ENCODE peak calls at places on chromosomes 6 and 20, in five cellular contexts. Q, M, X, N and S are unnamed samples.

GRCh38 chr6:147509900-147510299 is 1.4 kb downstream of the SAMD5 start:
- DNase-seq in Q (no peak), M (no peak), X (no peak), N (no peak), S (no peak)

GRCh38 chr6:14520029-14520428 is 402.5 kb downstream of the CD83 start:
- DNase-seq in Q (no peak), M (no peak), X (no peak), N (no peak), S (no peak)

GRCh38 chr6:4668271-4669179 is 107.7 kb upstream of the CDYL start:
- DNase-seq in Q (no peak), M (no peak), X (no peak), N (no peak), S (no peak)

GRCh38 chr6:163793584-163793983 is 379.1 kb downstream of the QKI start:
- DNase-seq in Q (no peak), M (no peak), X (no peak), N (no peak), S (no peak)

GRCh38 chr6:32148722-32149576 is 2.8 kb downstream of the PRRT1 start:
- DNase-seq in Q (no peak), M (peak), X (peak), N (peak), S (peak)

GRCh38 chr6:36627801-36628246 is 33.7 kb downstream of the SRSF3 start:
- DNase-seq in Q (peak), M (no peak), X (no peak), N (no peak), S (no peak)

GRCh38 chr6:155201461-155202226 is 62.2 kb upstream of the CLDN20 start:
- DNase-seq in Q (no peak), M (no peak), X (no peak), N (no peak), S (no peak)

GRCh38 chr6:111210074-111210729 is 122.9 kb downstream of the SLC16A10 start:
- DNase-seq in Q (peak), M (peak), X (peak), N (peak), S (peak)

GRCh38 chr20:40702504-40702903 is 13.5 kb upstream of the MAFB start:
- DNase-seq in Q (no peak), M (peak), X (no peak), N (no peak), S (no peak)

GRCh38 chr6:34312259-34312658 is 63.5 kb upstream of the SMIM29 start:
- DNase-seq in Q (no peak), M (no peak), X (no peak), N (no peak), S (no peak)

GRCh38 chr6:100693249-100693927 is 187.7 kb downstream of the ASCC3 start:
- DNase-seq in Q (no peak), M (no peak), X (no peak), N (no peak), S (no peak)

GRCh38 chr20:22531056-22531615 is 53.2 kb downstream of the FOXA2 start:
- DNase-seq in Q (no peak), M (no peak), X (no peak), N (no peak), S (no peak)

GRCh38 chr6:3615391-3616380 is 135.8 kb downstream of the PXDC1 start:
- DNase-seq in Q (peak), M (no peak), X (no peak), N (no peak), S (no peak)

GRCh38 chr6:56593801-56594318 is 48.8 kb downstream of the DST start:
- DNase-seq in Q (peak), M (no peak), X (no peak), N (no peak), S (no peak)

GRCh38 chr6:25340854-25341552 is 61.8 kb downstream of the CARMIL1 start:
- DNase-seq in Q (no peak), M (no peak), X (no peak), N (no peak), S (no peak)

GRCh38 chr6:53279301-53279700 is 69.4 kb downstream of the ELOVL5 start:
- DNase-seq in Q (no peak), M (no peak), X (no peak), N (no peak), S (no peak)

GRCh38 chr20:35598476-35598875 is 17.2 kb upstream of the SPAG4 start:
- DNase-seq in Q (peak), M (no peak), X (no peak), N (no peak), S (no peak)

GRCh38 chr6:135012349-135012748 is 42.3 kb downstream of the HBS1L start:
- DNase-seq in Q (no peak), M (no peak), X (no peak), N (no peak), S (no peak)

GRCh38 chr6:44043479-44044153 is 83.6 kb downstream of the MRPL14 start:
- DNase-seq in Q (no peak), M (peak), X (no peak), N (peak), S (peak)

GRCh38 chr6:32529697-32530429 is at the start of gene HLA-DRB5:
- DNase-seq in Q (no peak), M (no peak), X (no peak), N (no peak), S (no peak)

GRCh38 chr20:58192567-58192966 is 35.9 kb downstream of the ANKRD60 start:
- DNase-seq in Q (no peak), M (peak), X (peak), N (peak), S (no peak)

GRCh38 chr6:38715016-38715809 is at the start of gene DNAH8:
- DNase-seq in Q (no peak), M (no peak), X (no peak), N (peak), S (peak)

GRCh38 chr6:107103082-107103481 is 12.2 kb downstream of the BEND3 start:
- DNase-seq in Q (no peak), M (no peak), X (no peak), N (no peak), S (no peak)

GRCh38 chr20:52318601-52319000 is 127.0 kb upstream of the ZFP64 start:
- DNase-seq in Q (no peak), M (no peak), X (no peak), N (no peak), S (no peak)

GRCh38 chr20:17298169-17298568 is 71.3 kb downstream of the PCSK2 start:
- DNase-seq in Q (no peak), M (no peak), X (no peak), N (no peak), S (no peak)

GRCh38 chr20:6698056-6698455 is 69.4 kb upstream of the BMP2 start:
- DNase-seq in Q (no peak), M (no peak), X (no peak), N (no peak), S (no peak)

GRCh38 chr20:3067139-3068009 is 4.0 kb upstream of the OXT start:
- DNase-seq in Q (no peak), M (no peak), X (no peak), N (peak), S (no peak)